ENCODE peak calls at places on chromosomes 11 and 22, in nine cellular contexts. One of them, this sample, is unnamed.

GRCh38 chr11:130796828-130797227 is 119.5 kb downstream of the SNX19 start:
- DNase-seq in foreskin fibroblast: no peak
- DNase-seq in fibroblast of mammary gland: no peak
- DNase-seq in MCF 10A: no peak
- DNase-seq in choroid plexus epithelial cell: no peak
- DNase-seq in HFF-Myc: no peak
- DNase-seq in IMR-90: no peak
- DNase-seq in HepG2: no peak
- DNase-seq in GM13976: no peak
- DNase-seq in this sample: no peak

GRCh38 chr11:62770778-62771143 is 435 bp upstream of the TAF6L start:
- DNase-seq in MCF 10A: no peak
- DNase-seq in foreskin fibroblast: no peak
- DNase-seq in fibroblast of mammary gland: no peak
- DNase-seq in choroid plexus epithelial cell: peak
- DNase-seq in IMR-90: no peak
- DNase-seq in HFF-Myc: no peak
- DNase-seq in HepG2: peak
- DNase-seq in GM13976: no peak
- DNase-seq in this sample: no peak

GRCh38 chr11:119782021-119782420 is 53.0 kb upstream of the NECTIN1 start:
- DNase-seq in foreskin fibroblast: no peak
- DNase-seq in IMR-90: no peak
- DNase-seq in fibroblast of mammary gland: no peak
- DNase-seq in GM13976: no peak
- DNase-seq in choroid plexus epithelial cell: no peak
- DNase-seq in HepG2: no peak
- DNase-seq in MCF 10A: no peak
- DNase-seq in HFF-Myc: no peak
- DNase-seq in this sample: no peak

GRCh38 chr22:44739024-44739423 is 13.4 kb upstream of the ARHGAP8 start:
- DNase-seq in HepG2: no peak
- DNase-seq in foreskin fibroblast: no peak
- DNase-seq in IMR-90: no peak
- DNase-seq in HFF-Myc: no peak
- DNase-seq in choroid plexus epithelial cell: no peak
- DNase-seq in GM13976: no peak
- DNase-seq in MCF 10A: no peak
- DNase-seq in fibroblast of mammary gland: no peak
- DNase-seq in this sample: no peak

GRCh38 chr11:69122337-69122641 is 33.4 kb upstream of the SMIM38 start:
- DNase-seq in GM13976: no peak
- DNase-seq in choroid plexus epithelial cell: no peak
- DNase-seq in foreskin fibroblast: no peak
- DNase-seq in fibroblast of mammary gland: no peak
- DNase-seq in HFF-Myc: no peak
- DNase-seq in MCF 10A: no peak
- DNase-seq in IMR-90: no peak
- DNase-seq in HepG2: no peak
- DNase-seq in this sample: no peak

GRCh38 chr11:109308551-109308950 is 113.4 kb upstream of the C11orf87 start:
- DNase-seq in MCF 10A: no peak
- DNase-seq in IMR-90: no peak
- DNase-seq in fibroblast of mammary gland: no peak
- DNase-seq in HFF-Myc: no peak
- DNase-seq in GM13976: no peak
- DNase-seq in foreskin fibroblast: no peak
- DNase-seq in HepG2: no peak
- DNase-seq in choroid plexus epithelial cell: no peak
- DNase-seq in this sample: no peak

GRCh38 chr11:128862913-128863660 is 4.0 kb downstream of the KCNJ1 start:
- DNase-seq in HFF-Myc: peak
- DNase-seq in fibroblast of mammary gland: peak
- DNase-seq in IMR-90: peak
- DNase-seq in GM13976: no peak
- DNase-seq in MCF 10A: peak
- DNase-seq in choroid plexus epithelial cell: peak
- DNase-seq in foreskin fibroblast: peak
- DNase-seq in HepG2: no peak
- DNase-seq in this sample: no peak

GRCh38 chr11:36492724-36493304 is 17.3 kb downstream of the TRAF6 start:
- DNase-seq in foreskin fibroblast: peak
- DNase-seq in choroid plexus epithelial cell: peak
- DNase-seq in GM13976: peak
- DNase-seq in fibroblast of mammary gland: peak
- DNase-seq in MCF 10A: peak
- DNase-seq in HFF-Myc: no peak
- DNase-seq in IMR-90: peak
- DNase-seq in HepG2: peak
- DNase-seq in this sample: peak

GRCh38 chr11:57277845-57278720 is 41.0 kb upstream of the APLNR start:
- DNase-seq in IMR-90: peak
- DNase-seq in HepG2: peak
- DNase-seq in fibroblast of mammary gland: peak
- DNase-seq in GM13976: peak
- DNase-seq in choroid plexus epithelial cell: peak
- DNase-seq in MCF 10A: peak
- DNase-seq in foreskin fibroblast: peak
- DNase-seq in HFF-Myc: peak
- DNase-seq in this sample: peak

GRCh38 chr22:22748756-22749155 is 104.3 kb downstream of the GGTLC2 start:
- DNase-seq in fibroblast of mammary gland: no peak
- DNase-seq in IMR-90: no peak
- DNase-seq in foreskin fibroblast: no peak
- DNase-seq in HepG2: no peak
- DNase-seq in GM13976: no peak
- DNase-seq in HFF-Myc: no peak
- DNase-seq in choroid plexus epithelial cell: no peak
- DNase-seq in MCF 10A: no peak
- DNase-seq in this sample: no peak

GRCh38 chr11:76783294-76783900 is at the start of gene TSKU:
- DNase-seq in HFF-Myc: no peak
- DNase-seq in HepG2: no peak
- DNase-seq in IMR-90: no peak
- DNase-seq in choroid plexus epithelial cell: no peak
- DNase-seq in fibroblast of mammary gland: no peak
- DNase-seq in MCF 10A: no peak
- DNase-seq in GM13976: no peak
- DNase-seq in foreskin fibroblast: no peak
- DNase-seq in this sample: no peak

GRCh38 chr11:12599408-12600143 is 74.6 kb upstream of the TEAD1 start:
- DNase-seq in MCF 10A: no peak
- DNase-seq in IMR-90: no peak
- DNase-seq in HFF-Myc: no peak
- DNase-seq in foreskin fibroblast: peak
- DNase-seq in fibroblast of mammary gland: peak
- DNase-seq in HepG2: peak
- DNase-seq in choroid plexus epithelial cell: no peak
- DNase-seq in GM13976: peak
- DNase-seq in this sample: peak

GRCh38 chr22:37319469-37319868 is 37.2 kb downstream of the CYTH4 start:
- DNase-seq in choroid plexus epithelial cell: no peak
- DNase-seq in GM13976: no peak
- DNase-seq in IMR-90: no peak
- DNase-seq in HFF-Myc: no peak
- DNase-seq in foreskin fibroblast: no peak
- DNase-seq in fibroblast of mammary gland: no peak
- DNase-seq in MCF 10A: no peak
- DNase-seq in HepG2: no peak
- DNase-seq in this sample: no peak

DNA sequence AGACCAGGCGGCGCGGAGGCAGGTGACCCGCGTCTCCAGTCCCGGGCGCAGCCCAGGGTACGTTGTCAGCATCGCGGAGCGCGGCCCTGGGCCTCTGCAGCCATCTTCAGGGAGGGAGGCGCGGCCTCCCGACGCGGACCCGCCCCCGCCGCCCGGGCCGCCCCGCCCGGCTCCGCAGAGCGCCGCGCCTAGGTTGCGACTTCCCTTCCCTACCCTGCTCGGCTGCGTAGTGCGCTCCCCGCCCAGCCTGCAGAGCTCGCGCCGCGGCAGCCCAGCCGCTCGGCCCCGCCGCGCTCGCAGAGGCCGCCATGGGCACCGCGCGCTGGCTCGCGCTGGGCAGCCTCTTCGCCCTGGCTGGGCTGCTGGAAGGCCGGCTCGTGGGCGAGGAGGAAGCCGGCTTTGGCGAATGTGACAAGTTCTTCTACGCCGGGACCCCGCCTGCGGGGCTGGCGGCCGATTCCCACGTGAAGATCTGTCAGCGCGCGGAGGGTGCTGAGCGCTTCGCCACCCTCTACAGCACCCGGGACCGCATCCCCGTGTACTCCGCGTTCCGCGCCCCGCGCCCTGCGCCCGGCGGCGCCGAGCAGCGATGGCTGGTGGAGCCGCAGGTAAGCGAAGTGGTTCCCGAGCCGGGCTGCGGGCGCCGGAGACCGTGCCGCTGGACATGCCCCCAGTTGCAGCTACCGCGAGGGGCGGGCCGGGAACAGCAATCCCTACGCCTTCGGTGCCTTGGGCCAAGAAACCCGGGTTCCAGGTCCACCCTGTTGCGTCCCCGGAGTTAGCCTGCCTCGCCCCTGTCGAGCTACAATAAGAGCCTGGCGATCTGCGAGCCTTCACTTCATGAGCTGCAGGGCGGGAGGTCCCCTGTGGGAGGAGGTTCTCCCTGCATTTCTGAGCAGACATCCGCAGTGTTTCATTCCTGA is at the start of gene ENDOD1:
- DNase-seq in HepG2: peak
- DNase-seq in choroid plexus epithelial cell: peak
- DNase-seq in HFF-Myc: no peak
- DNase-seq in GM13976: peak
- DNase-seq in foreskin fibroblast: peak
- DNase-seq in MCF 10A: peak
- DNase-seq in IMR-90: peak
- DNase-seq in fibroblast of mammary gland: peak
- DNase-seq in this sample: peak
- TF ChIP-seq CTCF in HepG2: peak
- TF ChIP-seq CTCF in choroid plexus epithelial cell: peak
- TF ChIP-seq CTCF in HFF-Myc: no peak
- TF ChIP-seq CTCF in GM13976: peak
- TF ChIP-seq CTCF in foreskin fibroblast: no peak
- TF ChIP-seq CTCF in MCF 10A: no peak
- TF ChIP-seq CTCF in IMR-90: peak
- TF ChIP-seq CTCF in fibroblast of mammary gland: no peak
- TF ChIP-seq CTCF in this sample: no peak

GRCh38 chr22:39281126-39281525 is 36.3 kb upstream of the PDGFB start:
- DNase-seq in HFF-Myc: no peak
- DNase-seq in MCF 10A: no peak
- DNase-seq in fibroblast of mammary gland: no peak
- DNase-seq in HepG2: no peak
- DNase-seq in foreskin fibroblast: no peak
- DNase-seq in choroid plexus epithelial cell: no peak
- DNase-seq in GM13976: no peak
- DNase-seq in IMR-90: no peak
- DNase-seq in this sample: no peak
- TF ChIP-seq CTCF in HFF-Myc: no peak
- TF ChIP-seq CTCF in MCF 10A: no peak
- TF ChIP-seq CTCF in fibroblast of mammary gland: no peak
- TF ChIP-seq CTCF in HepG2: no peak
- TF ChIP-seq CTCF in foreskin fibroblast: no peak
- TF ChIP-seq CTCF in choroid plexus epithelial cell: no peak
- TF ChIP-seq CTCF in GM13976: no peak
- TF ChIP-seq CTCF in IMR-90: no peak
- TF ChIP-seq CTCF in this sample: no peak

GRCh38 chr22:50274311-50274710 is 4.1 kb upstream of the MAPK11 start:
- DNase-seq in MCF 10A: peak
- DNase-seq in foreskin fibroblast: peak
- DNase-seq in choroid plexus epithelial cell: peak
- DNase-seq in HepG2: peak
- DNase-seq in IMR-90: peak
- DNase-seq in fibroblast of mammary gland: peak
- DNase-seq in GM13976: peak
- DNase-seq in HFF-Myc: no peak
- DNase-seq in this sample: peak

GRCh38 chr22:50275181-50276055 is 5.2 kb upstream of the MAPK11 start:
- DNase-seq in choroid plexus epithelial cell: no peak
- DNase-seq in IMR-90: no peak
- DNase-seq in fibroblast of mammary gland: no peak
- DNase-seq in MCF 10A: no peak
- DNase-seq in HFF-Myc: no peak
- DNase-seq in GM13976: no peak
- DNase-seq in HepG2: no peak
- DNase-seq in foreskin fibroblast: no peak
- DNase-seq in this sample: no peak

GRCh38 chr22:50278461-50278860 is 8.3 kb upstream of the MAPK11 start:
- DNase-seq in choroid plexus epithelial cell: no peak
- DNase-seq in foreskin fibroblast: no peak
- DNase-seq in fibroblast of mammary gland: no peak
- DNase-seq in HepG2: no peak
- DNase-seq in HFF-Myc: no peak
- DNase-seq in IMR-90: no peak
- DNase-seq in GM13976: no peak
- DNase-seq in MCF 10A: no peak
- DNase-seq in this sample: no peak

GRCh38 chr22:50277761-50278160 is 7.6 kb upstream of the MAPK11 start:
- DNase-seq in MCF 10A: no peak
- DNase-seq in IMR-90: no peak
- DNase-seq in HFF-Myc: no peak
- DNase-seq in choroid plexus epithelial cell: no peak
- DNase-seq in HepG2: no peak
- DNase-seq in GM13976: no peak
- DNase-seq in fibroblast of mammary gland: no peak
- DNase-seq in foreskin fibroblast: no peak
- DNase-seq in this sample: no peak

DNA sequence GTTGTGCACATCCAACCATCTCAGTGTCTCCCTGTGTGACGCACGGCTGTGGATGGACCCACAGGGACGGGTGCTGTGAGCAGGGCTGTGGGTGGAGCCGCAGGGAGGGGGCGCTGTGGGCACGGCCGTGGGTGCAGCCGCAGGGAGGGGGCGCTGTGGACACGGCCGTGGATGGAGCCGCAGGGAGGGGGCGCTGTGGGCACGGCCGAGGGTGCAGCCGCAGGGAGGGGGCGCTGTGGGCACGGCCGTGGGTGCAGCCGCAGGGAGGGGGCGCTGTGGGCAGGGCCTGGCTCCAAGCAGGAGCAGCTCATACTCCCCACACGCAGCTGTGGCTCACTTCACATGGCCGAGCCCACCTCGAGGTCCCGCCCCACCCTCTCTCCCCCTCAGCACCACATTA is 6.0 kb upstream of the MAPK11 start:
- DNase-seq in HFF-Myc: no peak
- DNase-seq in GM13976: peak
- DNase-seq in MCF 10A: no peak
- DNase-seq in IMR-90: peak
- DNase-seq in fibroblast of mammary gland: peak
- DNase-seq in HepG2: peak
- DNase-seq in choroid plexus epithelial cell: peak
- DNase-seq in foreskin fibroblast: peak
- DNase-seq in this sample: peak
- TF ChIP-seq CTCF in HFF-Myc: peak
- TF ChIP-seq CTCF in GM13976: peak
- TF ChIP-seq CTCF in MCF 10A: peak
- TF ChIP-seq CTCF in IMR-90: peak
- TF ChIP-seq CTCF in fibroblast of mammary gland: no peak
- TF ChIP-seq CTCF in HepG2: peak
- TF ChIP-seq CTCF in choroid plexus epithelial cell: peak
- TF ChIP-seq CTCF in foreskin fibroblast: peak
- TF ChIP-seq CTCF in this sample: peak

DNA sequence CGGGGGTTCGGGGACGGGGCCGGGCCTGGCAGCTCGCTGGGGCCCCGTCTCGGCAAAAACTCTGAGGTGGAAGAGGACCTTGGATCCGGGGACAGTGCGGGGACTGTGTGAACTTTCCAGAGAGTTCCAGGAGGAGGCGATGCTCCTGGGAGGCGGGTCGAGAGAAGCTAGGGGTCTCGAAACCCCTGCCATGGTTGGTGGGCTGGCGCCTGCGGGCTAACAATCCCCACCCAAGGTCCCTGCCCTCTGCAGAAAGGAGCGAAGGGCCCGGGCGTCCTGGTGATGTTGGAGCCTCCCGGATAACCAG is 4.7 kb upstream of the GRK2 start:
- DNase-seq in HFF-Myc: no peak
- DNase-seq in fibroblast of mammary gland: no peak
- DNase-seq in IMR-90: no peak
- DNase-seq in HepG2: no peak
- DNase-seq in GM13976: no peak
- DNase-seq in choroid plexus epithelial cell: no peak
- DNase-seq in foreskin fibroblast: no peak
- DNase-seq in MCF 10A: no peak
- DNase-seq in this sample: no peak
- TF ChIP-seq CTCF in HFF-Myc: no peak
- TF ChIP-seq CTCF in fibroblast of mammary gland: peak
- TF ChIP-seq CTCF in IMR-90: peak
- TF ChIP-seq CTCF in HepG2: peak
- TF ChIP-seq CTCF in GM13976: no peak
- TF ChIP-seq CTCF in choroid plexus epithelial cell: peak
- TF ChIP-seq CTCF in foreskin fibroblast: peak
- TF ChIP-seq CTCF in MCF 10A: peak
- TF ChIP-seq CTCF in this sample: no peak

This sample was measured in GM20000.